ENCODE peak calls at places on chromosomes 12 and 14, in five cellular contexts. One of them, this sample, is unnamed.

GRCh38 chr14:38882533-38882932 is 220.5 kb downstream of the SEC23A start:
- DNase-seq in transverse colon: no peak
- DNase-seq in H7: no peak
- DNase-seq in M059J: peak
- DNase-seq in psoas muscle: no peak
- DNase-seq in this sample: no peak

GRCh38 chr14:35285168-35285990 is 6.8 kb upstream of the PSMA6 start:
- DNase-seq in H7: no peak
- DNase-seq in transverse colon: no peak
- DNase-seq in psoas muscle: no peak
- DNase-seq in M059J: peak
- DNase-seq in this sample: no peak

GRCh38 chr14:66046035-66046434 is 440.1 kb upstream of the CCDC196 start:
- DNase-seq in M059J: no peak
- DNase-seq in H7: no peak
- DNase-seq in transverse colon: no peak
- DNase-seq in psoas muscle: no peak
- DNase-seq in this sample: no peak

GRCh38 chr14:75452900-75453816 is 25.3 kb downstream of the JDP2 start:
- DNase-seq in psoas muscle: peak
- DNase-seq in H7: peak
- DNase-seq in M059J: peak
- DNase-seq in transverse colon: peak
- DNase-seq in this sample: no peak

GRCh38 chr14:70254476-70254961 is 65.8 kb upstream of the SLC8A3 start:
- DNase-seq in M059J: peak
- DNase-seq in H7: peak
- DNase-seq in transverse colon: peak
- DNase-seq in psoas muscle: peak
- DNase-seq in this sample: no peak

GRCh38 chr14:92103363-92103762 is 3.0 kb downstream of the ATXN3 start:
- DNase-seq in H7: no peak
- DNase-seq in M059J: no peak
- DNase-seq in transverse colon: no peak
- DNase-seq in psoas muscle: no peak
- DNase-seq in this sample: no peak

GRCh38 chr12:128672428-128672827 is 151.3 kb downstream of the SLC15A4 start:
- DNase-seq in H7: no peak
- DNase-seq in M059J: no peak
- DNase-seq in psoas muscle: no peak
- DNase-seq in transverse colon: no peak
- DNase-seq in this sample: no peak

GRCh38 chr12:12210983-12211382 is 55.9 kb downstream of the LRP6 start:
- DNase-seq in psoas muscle: no peak
- DNase-seq in M059J: no peak
- DNase-seq in H7: no peak
- DNase-seq in transverse colon: no peak
- DNase-seq in this sample: no peak

GRCh38 chr12:50220357-50221061 is 53.3 kb upstream of the CERS5 start:
- DNase-seq in psoas muscle: no peak
- DNase-seq in H7: no peak
- DNase-seq in M059J: peak
- DNase-seq in transverse colon: no peak
- DNase-seq in this sample: no peak

GRCh38 chr12:24535334-24536019 is 413.4 kb downstream of the BCAT1 start:
- DNase-seq in psoas muscle: no peak
- DNase-seq in transverse colon: no peak
- DNase-seq in M059J: no peak
- DNase-seq in H7: no peak
- DNase-seq in this sample: no peak

GRCh38 chr14:51004801-51005526 is 60.7 kb upstream of the PYGL start:
- DNase-seq in psoas muscle: no peak
- DNase-seq in transverse colon: no peak
- DNase-seq in H7: no peak
- DNase-seq in M059J: peak
- DNase-seq in this sample: no peak

GRCh38 chr12:111238075-111238734 is 130.7 kb downstream of the PHETA1 start:
- DNase-seq in M059J: no peak
- DNase-seq in H7: no peak
- DNase-seq in transverse colon: no peak
- DNase-seq in psoas muscle: no peak
- DNase-seq in this sample: no peak

GRCh38 chr14:99734406-99735051 is 50.4 kb downstream of the CYP46A1 start:
- DNase-seq in psoas muscle: peak
- DNase-seq in H7: no peak
- DNase-seq in M059J: no peak
- DNase-seq in transverse colon: peak
- DNase-seq in this sample: no peak

GRCh38 chr12:62632521-62632920 is 165.9 kb downstream of the MON2 start:
- DNase-seq in H7: peak
- DNase-seq in psoas muscle: peak
- DNase-seq in M059J: peak
- DNase-seq in transverse colon: peak
- DNase-seq in this sample: peak

GRCh38 chr14:76917759-76918175 is 91.6 kb downstream of the LRRC74A start:
- DNase-seq in M059J: peak
- DNase-seq in transverse colon: no peak
- DNase-seq in psoas muscle: peak
- DNase-seq in H7: no peak
- DNase-seq in this sample: no peak

GRCh38 chr12:71415336-71416231 is 24.0 kb upstream of the LGR5 start:
- DNase-seq in psoas muscle: no peak
- DNase-seq in H7: peak
- DNase-seq in transverse colon: peak
- DNase-seq in M059J: peak
- DNase-seq in this sample: peak

GRCh38 chr12:28265435-28266042 is 75.3 kb downstream of the CCDC91 start:
- DNase-seq in transverse colon: no peak
- DNase-seq in M059J: no peak
- DNase-seq in H7: no peak
- DNase-seq in psoas muscle: no peak
- DNase-seq in this sample: no peak

GRCh38 chr12:28237423-28237822 is 47.2 kb downstream of the CCDC91 start:
- DNase-seq in M059J: peak
- DNase-seq in psoas muscle: no peak
- DNase-seq in transverse colon: no peak
- DNase-seq in H7: no peak
- DNase-seq in this sample: no peak

GRCh38 chr12:109458086-109458485 is 19.0 kb downstream of the KCTD10 start:
- DNase-seq in M059J: peak
- DNase-seq in transverse colon: no peak
- DNase-seq in H7: no peak
- DNase-seq in psoas muscle: no peak
- DNase-seq in this sample: no peak

GRCh38 chr12:68240975-68241374 is 12.4 kb downstream of the IL22 start:
- DNase-seq in transverse colon: peak
- DNase-seq in M059J: peak
- DNase-seq in H7: no peak
- DNase-seq in psoas muscle: no peak
- DNase-seq in this sample: no peak

GRCh38 chr12:105352049-105352448 is 21.6 kb downstream of the C12orf75 start:
- DNase-seq in psoas muscle: no peak
- DNase-seq in M059J: no peak
- DNase-seq in transverse colon: no peak
- DNase-seq in H7: no peak
- DNase-seq in this sample: no peak

GRCh38 chr14:73476451-73476905 is 14.3 kb upstream of the RIOX1 start:
- DNase-seq in transverse colon: no peak
- DNase-seq in M059J: no peak
- DNase-seq in H7: no peak
- DNase-seq in psoas muscle: no peak
- DNase-seq in this sample: no peak

GRCh38 chr14:36256131-36256801 is 64.2 kb downstream of the MBIP start:
- DNase-seq in M059J: no peak
- DNase-seq in psoas muscle: no peak
- DNase-seq in transverse colon: peak
- DNase-seq in H7: no peak
- DNase-seq in this sample: no peak

GRCh38 chr14:94748667-94749347 is 21.1 kb downstream of the GSC start:
- DNase-seq in M059J: no peak
- DNase-seq in psoas muscle: no peak
- DNase-seq in transverse colon: peak
- DNase-seq in H7: peak
- DNase-seq in this sample: peak